ENCODE peak calls at places on chromosomes 1 and 21, in six cellular contexts. Q is GM12892, Y is HepG2, N is GM12878, T is H1, J is K562. H is an unnamed sample.

GRCh38 chr1:81920245-81920740 is 119.6 kb downstream of the ADGRL2 start:
- DNase-seq in Q (no peak), Y (no peak), N (no peak), T (peak), J (no peak), H (no peak)

GRCh38 chr1:9256332-9256731 is 21.8 kb downstream of the H6PD start:
- DNase-seq in Q (no peak), Y (no peak), N (no peak), T (no peak), J (no peak), H (no peak)

GRCh38 chr1:111097356-111098099 is 42.4 kb downstream of the DRAM2 start:
- DNase-seq in Q (no peak), Y (no peak), N (no peak), T (no peak), J (no peak), H (no peak)

GRCh38 chr1:221430133-221430960 is 311.5 kb downstream of the DUSP10 start:
- DNase-seq in Q (no peak), Y (no peak), N (no peak), T (no peak), J (no peak), H (no peak)

GRCh38 chr1:182114627-182115023 is 53.1 kb upstream of the ZNF648 start:
- DNase-seq in Q (no peak), Y (no peak), N (no peak), T (no peak), J (peak), H (no peak)

GRCh38 chr1:200005160-200005559 is 22.4 kb upstream of the NR5A2 start:
- DNase-seq in Q (no peak), Y (no peak), N (no peak), T (no peak), J (no peak), H (no peak)

GRCh38 chr1:203244776-203245175 is 15.3 kb upstream of the CHIT1 start:
- DNase-seq in Q (no peak), Y (peak), N (no peak), T (no peak), J (no peak), H (no peak)

GRCh38 chr1:169240449-169241242 is 127.0 kb downstream of the NME7 start:
- DNase-seq in Q (no peak), Y (no peak), N (no peak), T (no peak), J (no peak), H (no peak)

GRCh38 chr21:30793581-30794314 is 19.3 kb downstream of the KRTAP8-1 start:
- DNase-seq in Q (no peak), Y (no peak), N (no peak), T (no peak), J (no peak), H (no peak)

GRCh38 chr21:34807881-34808568 is 139.2 kb downstream of the CLIC6 start:
- DNase-seq in Q (no peak), Y (no peak), N (no peak), T (no peak), J (no peak), H (no peak)

GRCh38 chr1:224786533-224787249 is 142.8 kb upstream of the DNAH14 start:
- DNase-seq in Q (no peak), Y (no peak), N (no peak), T (no peak), J (no peak), H (no peak)

GRCh38 chr1:108117908-108118902 is 81.9 kb downstream of the SLC25A24 start:
- DNase-seq in Q (no peak), Y (no peak), N (no peak), T (no peak), J (peak), H (no peak)

GRCh38 chr1:214216031-214216430 is 64.9 kb upstream of the SMYD2 start:
- DNase-seq in Q (no peak), Y (no peak), N (no peak), T (no peak), J (no peak), H (no peak)

GRCh38 chr1:85413169-85413568 is 51.8 kb downstream of the DDAH1 start:
- DNase-seq in Q (no peak), Y (no peak), N (no peak), T (no peak), J (no peak), H (no peak)

GRCh38 chr1:179941439-179941838 is 13.2 kb upstream of the CEP350 start:
- DNase-seq in Q (no peak), Y (no peak), N (no peak), T (no peak), J (no peak), H (no peak)

GRCh38 chr21:44434936-44435635 is 20.2 kb upstream of the LRRC3 start:
- DNase-seq in Q (no peak), Y (no peak), N (no peak), T (no peak), J (no peak), H (no peak)

GRCh38 chr1:17437260-17438175 is 2.0 kb downstream of the RCC2 start:
- DNase-seq in Q (peak), Y (no peak), N (no peak), T (no peak), J (peak), H (peak)

GRCh38 chr1:8844421-8845063 is 27.1 kb upstream of the RERE start:
- DNase-seq in Q (no peak), Y (no peak), N (no peak), T (no peak), J (peak), H (no peak)

GRCh38 chr1:11655263-11656079 is 794 bp downstream of the FBXO44 start:
- DNase-seq in Q (no peak), Y (no peak), N (no peak), T (no peak), J (no peak), H (no peak)

GRCh38 chr1:17594690-17595601 is 55.4 kb downstream of the ARHGEF10L start:
- DNase-seq in Q (no peak), Y (no peak), N (no peak), T (no peak), J (no peak), H (no peak)

GRCh38 chr1:60483471-60483870 is 409.9 kb upstream of the C1orf87 start:
- DNase-seq in Q (no peak), Y (no peak), N (no peak), T (no peak), J (no peak), H (no peak)

GRCh38 chr21:38389891-38390290 is 108.4 kb downstream of the ERG start:
- DNase-seq in Q (no peak), Y (no peak), N (no peak), T (no peak), J (no peak), H (no peak)

GRCh38 chr21:45248893-45249381 is 38.8 kb downstream of the POFUT2 start:
- DNase-seq in Q (no peak), Y (no peak), N (no peak), T (no peak), J (no peak), H (no peak)

DNA sequence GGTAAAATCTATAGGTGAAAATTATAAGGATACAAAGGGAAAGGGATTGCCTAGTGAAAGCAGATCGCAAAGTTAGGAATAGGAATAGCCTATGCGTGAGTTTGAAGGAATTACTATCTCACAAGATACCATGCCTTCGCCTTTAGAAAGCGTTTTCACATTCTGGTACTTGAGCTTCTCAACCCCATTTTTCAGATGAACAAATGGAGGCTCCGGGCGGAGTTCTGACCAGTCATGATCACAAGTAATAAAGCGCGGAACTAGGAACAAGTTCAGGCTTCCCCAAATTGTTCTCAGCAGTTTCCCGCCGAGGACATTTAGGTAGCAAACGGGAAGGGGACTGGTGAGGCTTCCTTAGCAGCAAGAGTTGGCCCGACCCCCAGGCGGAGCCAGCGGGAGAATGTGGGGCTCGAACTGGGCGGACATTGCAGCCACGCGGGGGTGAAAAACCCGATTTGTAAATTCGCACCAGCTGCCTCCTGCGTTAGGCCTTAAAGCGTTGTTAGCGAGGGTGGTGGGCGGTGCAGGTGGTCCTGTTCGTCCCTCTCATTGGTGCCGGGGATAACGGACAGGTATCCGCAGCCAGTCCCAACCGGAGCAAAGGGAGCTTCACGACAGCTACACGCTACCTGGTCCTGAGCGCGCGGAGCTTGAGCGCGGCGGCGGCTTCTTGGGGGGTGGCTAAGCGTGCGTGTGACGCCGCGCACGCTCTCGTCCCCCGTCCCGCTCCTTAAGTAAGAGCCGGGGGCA is 15.4 kb downstream of the SEMA6C start:
- DNase-seq in Q (peak), Y (no peak), N (peak), T (peak), J (peak), H (peak)
- TF ChIP-seq TAF1 in Q (no peak), Y (no peak), N (no peak), T (peak), J (no peak), H (no peak)

DNA sequence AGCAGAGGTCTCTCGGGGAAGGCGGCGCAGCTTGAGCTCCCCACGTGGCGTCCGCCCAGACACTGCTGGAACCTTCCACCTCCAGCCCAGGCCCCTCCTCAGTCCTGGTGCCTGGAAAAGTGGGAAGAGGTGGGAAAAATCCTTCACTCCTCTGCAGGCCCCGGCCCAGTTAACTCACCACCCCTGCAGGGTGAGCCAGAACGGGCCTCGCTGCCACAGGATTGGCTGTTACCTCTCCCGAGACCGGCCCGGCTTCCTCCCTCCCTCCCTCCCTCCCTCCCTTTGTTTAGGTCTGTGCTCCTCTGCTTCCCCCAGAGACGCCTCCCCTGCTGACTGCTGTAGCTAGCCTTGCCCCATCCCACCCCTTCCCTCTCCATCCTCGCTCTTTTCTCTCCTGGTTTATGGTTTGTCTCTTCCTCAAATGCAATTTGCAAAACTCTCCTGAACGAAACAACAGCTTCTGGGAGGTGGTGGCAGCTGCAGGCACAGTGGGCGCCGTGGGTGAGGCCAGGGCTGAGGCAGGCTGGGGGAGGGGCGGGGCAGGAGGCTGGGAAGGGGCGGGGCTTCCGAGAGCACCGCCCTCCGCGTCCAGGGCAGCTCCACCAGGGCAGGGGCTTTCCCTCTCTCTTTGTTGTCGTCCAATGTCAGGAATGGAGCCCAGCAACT is 6.5 kb downstream of the CAPN9 start:
- DNase-seq in Q (peak), Y (peak), N (no peak), T (peak), J (peak), H (no peak)
- TF ChIP-seq POLR2AphosphoS5 in Q (no peak), Y (peak), N (no peak), T (no peak), J (no peak), H (no peak)

GRCh38 chr1:53954128-53954527 is 8.0 kb downstream of the LRRC42 start:
- DNase-seq in Q (no peak), Y (no peak), N (no peak), T (no peak), J (no peak), H (no peak)

GRCh38 chr1:53959664-53960250 is 13.6 kb downstream of the LRRC42 start:
- DNase-seq in Q (no peak), Y (peak), N (no peak), T (no peak), J (peak), H (no peak)

GRCh38 chr1:53962395-53962794 is 16.2 kb downstream of the LRRC42 start:
- DNase-seq in Q (no peak), Y (no peak), N (no peak), T (no peak), J (no peak), H (no peak)

GRCh38 chr1:53956308-53957168 is 10.4 kb downstream of the LRRC42 start:
- DNase-seq in Q (no peak), Y (no peak), N (no peak), T (no peak), J (no peak), H (no peak)

GRCh38 chr1:53957231-53957818 is 11.2 kb downstream of the LRRC42 start:
- DNase-seq in Q (no peak), Y (peak), N (no peak), T (no peak), J (peak), H (no peak)
- TF ChIP-seq POLR2A in Q (no peak), Y (no peak), N (no peak), T (no peak), J (no peak), H (no peak)

GRCh38 chr1:31127266-31127665 is 61.7 kb upstream of the PUM1 start:
- DNase-seq in Q (no peak), Y (no peak), N (no peak), T (no peak), J (no peak), H (no peak)
- TF ChIP-seq TAF1 in Q (no peak), Y (no peak), N (no peak), T (no peak), J (no peak), H (no peak)

GRCh38 chr1:91148641-91149069 is 126.8 kb upstream of the ZNF644 start:
- DNase-seq in Q (no peak), Y (no peak), N (no peak), T (no peak), J (no peak), H (no peak)
- TF ChIP-seq POLR2AphosphoS5 in Q (no peak), Y (no peak), N (no peak), T (no peak), J (no peak), H (no peak)

DNA sequence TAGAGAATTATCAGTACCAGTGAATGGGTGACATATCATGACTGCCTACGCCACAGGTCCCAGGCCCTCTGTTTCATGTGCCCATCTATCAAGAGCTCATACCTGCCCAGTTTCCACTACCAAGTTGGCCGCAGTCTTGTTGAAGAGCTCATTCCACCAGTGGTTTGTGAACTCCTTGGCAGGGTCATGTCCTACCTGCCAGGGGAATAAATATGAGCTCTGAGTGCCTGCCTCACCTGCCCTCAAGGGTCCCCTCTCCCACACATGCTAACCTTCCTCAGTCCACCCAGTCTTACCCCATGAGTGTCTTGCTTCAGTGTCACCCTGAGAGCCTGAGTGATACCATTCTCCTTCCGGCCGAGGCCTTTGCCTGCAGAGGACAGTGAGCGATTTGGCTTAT is 3.2 kb downstream of the GPATCH4 start:
- DNase-seq in Q (no peak), Y (no peak), N (no peak), T (no peak), J (no peak), H (no peak)
- TF ChIP-seq POLR2A in Q (no peak), Y (peak), N (peak), T (no peak), J (no peak), H (no peak)

DNA sequence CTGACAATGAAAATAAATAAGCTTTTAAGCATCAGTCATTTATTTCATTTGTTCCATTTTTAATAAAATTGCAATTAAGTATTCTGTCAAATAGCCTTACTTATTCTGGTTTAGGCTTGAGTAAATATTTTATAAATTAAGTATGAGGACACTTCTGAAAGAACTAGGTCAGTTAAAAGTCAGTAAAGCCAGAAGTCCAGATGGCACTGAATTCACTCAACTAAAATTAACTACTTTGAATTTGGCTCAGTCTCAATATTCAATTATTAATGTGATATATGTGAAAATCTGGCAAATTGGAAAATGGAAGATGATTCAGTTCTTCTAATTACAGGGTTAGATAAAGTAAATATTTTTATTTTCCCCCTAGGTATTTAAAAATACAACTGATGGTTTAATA is 174.2 kb downstream of the BRINP3 start:
- DNase-seq in Q (no peak), Y (no peak), N (no peak), T (no peak), J (no peak), H (no peak)
- TF ChIP-seq TAF1 in Q (no peak), Y (no peak), N (no peak), T (no peak), J (no peak), H (no peak)

GRCh38 chr1:21829294-21829693 is 17.2 kb downstream of the LDLRAD2 start:
- DNase-seq in Q (no peak), Y (no peak), N (no peak), T (no peak), J (no peak), H (no peak)

GRCh38 chr1:21831454-21831970 is 19.4 kb downstream of the LDLRAD2 start:
- DNase-seq in Q (no peak), Y (no peak), N (no peak), T (no peak), J (no peak), H (no peak)

GRCh38 chr1:21833392-21833976 is 21.4 kb downstream of the LDLRAD2 start:
- DNase-seq in Q (no peak), Y (no peak), N (no peak), T (no peak), J (no peak), H (no peak)

GRCh38 chr1:21828506-21829210 is 16.6 kb downstream of the LDLRAD2 start:
- DNase-seq in Q (no peak), Y (no peak), N (no peak), T (no peak), J (no peak), H (no peak)

GRCh38 chr1:21830792-21831453 is 18.9 kb downstream of the LDLRAD2 start:
- DNase-seq in Q (no peak), Y (no peak), N (no peak), T (no peak), J (no peak), H (no peak)
- TF ChIP-seq POLR2AphosphoS5 in Q (no peak), Y (no peak), N (no peak), T (no peak), J (no peak), H (no peak)

DNA sequence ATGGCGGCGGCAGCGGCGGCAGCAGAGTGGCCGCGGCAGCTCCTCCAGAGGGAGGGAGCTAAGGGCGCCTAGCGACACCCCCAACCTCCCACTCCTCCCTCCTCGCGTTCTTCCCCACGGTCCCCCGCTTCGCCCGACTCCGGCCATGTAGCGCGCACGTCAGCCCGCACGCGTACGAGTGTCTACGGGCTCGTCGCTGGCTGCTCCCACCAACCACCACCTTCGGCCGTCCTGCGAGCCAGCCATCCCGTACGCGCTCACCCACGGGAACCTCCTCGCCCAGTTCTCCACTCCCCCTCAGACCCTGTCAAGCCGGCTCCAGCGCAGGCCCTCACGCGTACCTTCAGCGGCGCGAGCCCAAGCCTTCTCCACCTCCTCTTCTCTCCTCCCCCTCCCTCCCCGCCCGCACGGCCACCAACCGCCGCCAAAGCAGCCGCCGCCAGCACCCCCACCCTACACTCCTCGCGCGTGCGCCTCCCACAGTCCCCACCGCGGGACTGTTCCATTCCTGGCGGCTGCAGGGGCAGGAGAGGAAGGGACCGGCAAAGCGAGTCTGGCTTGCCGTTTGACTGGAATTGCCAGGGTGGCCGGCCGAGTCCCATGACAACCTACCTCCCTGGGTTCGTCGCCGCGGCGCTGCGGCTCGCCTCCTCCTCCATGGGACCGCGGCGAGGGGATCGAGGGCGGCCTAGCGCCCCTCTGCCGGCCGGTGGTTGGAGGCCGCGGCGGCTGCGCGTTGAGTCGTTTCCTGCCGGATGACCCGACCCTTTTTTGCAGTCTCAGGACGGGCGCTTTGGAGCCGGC is at the start of the genes DAP3 and YY1AP1:
- DNase-seq in Q (peak), Y (peak), N (peak), T (peak), J (peak), H (peak)
- TF ChIP-seq POLR2A in Q (peak), Y (peak), N (peak), T (no peak), J (peak), H (peak)